ENCODE peak calls at places on chromosome 15, in eight cellular contexts. One of them, this sample, is unnamed. For H3K4me1, the result is how much of the 10 kb centered on the place peaks cover.

GRCh38 chr15:38010390-38010789 is 76.0 kb downstream of the TMCO5A start:
- DNase-seq in K562: no peak
- DNase-seq in lung: no peak
- DNase-seq in MM.1S: no peak
- DNase-seq in prostate gland: no peak
- DNase-seq in left ventricle myocardium inferior: no peak
- DNase-seq in spleen: no peak
- DNase-seq in HCT116: no peak
- DNase-seq in this sample: no peak

GRCh38 chr15:27730878-27731277 is 368.2 kb downstream of the OCA2 start:
- DNase-seq in K562: no peak
- DNase-seq in lung: no peak
- DNase-seq in MM.1S: no peak
- DNase-seq in prostate gland: no peak
- DNase-seq in left ventricle myocardium inferior: no peak
- DNase-seq in spleen: no peak
- DNase-seq in HCT116: no peak
- DNase-seq in this sample: no peak

GRCh38 chr15:32029409-32029861 is 880 bp upstream of the CHRNA7 start:
- DNase-seq in K562: no peak
- DNase-seq in lung: no peak
- DNase-seq in MM.1S: peak
- DNase-seq in prostate gland: no peak
- DNase-seq in left ventricle myocardium inferior: no peak
- DNase-seq in spleen: peak
- DNase-seq in HCT116: no peak
- DNase-seq in this sample: peak

GRCh38 chr15:81924667-81925183 is 121.1 kb downstream of the MEX3B start:
- DNase-seq in K562: no peak
- DNase-seq in lung: no peak
- DNase-seq in MM.1S: no peak
- DNase-seq in prostate gland: no peak
- DNase-seq in left ventricle myocardium inferior: no peak
- DNase-seq in spleen: no peak
- DNase-seq in HCT116: no peak
- DNase-seq in this sample: no peak

GRCh38 chr15:39625451-39625850 is 44.6 kb downstream of the THBS1 start:
- DNase-seq in K562: no peak
- DNase-seq in lung: no peak
- DNase-seq in MM.1S: no peak
- DNase-seq in prostate gland: no peak
- DNase-seq in left ventricle myocardium inferior: no peak
- DNase-seq in spleen: no peak
- DNase-seq in HCT116: no peak
- DNase-seq in this sample: no peak

GRCh38 chr15:53307952-53308624 is 451.4 kb downstream of the WDR72 start:
- DNase-seq in K562: no peak
- DNase-seq in lung: no peak
- DNase-seq in MM.1S: no peak
- DNase-seq in prostate gland: no peak
- DNase-seq in left ventricle myocardium inferior: no peak
- DNase-seq in spleen: no peak
- DNase-seq in HCT116: no peak
- DNase-seq in this sample: no peak

GRCh38 chr15:47784820-47785219 is 67.5 kb downstream of the SEMA6D start:
- DNase-seq in K562: no peak
- DNase-seq in lung: no peak
- DNase-seq in MM.1S: no peak
- DNase-seq in prostate gland: no peak
- DNase-seq in left ventricle myocardium inferior: no peak
- DNase-seq in spleen: no peak
- DNase-seq in HCT116: no peak
- DNase-seq in this sample: no peak

GRCh38 chr15:76060098-76060989 is 559 bp downstream of the TMEM266 start:
- DNase-seq in K562: no peak
- DNase-seq in lung: no peak
- DNase-seq in MM.1S: peak
- DNase-seq in prostate gland: no peak
- DNase-seq in left ventricle myocardium inferior: no peak
- DNase-seq in spleen: no peak
- DNase-seq in HCT116: no peak
- DNase-seq in this sample: no peak

GRCh38 chr15:39312984-39313383 is 267.9 kb upstream of the THBS1 start:
- DNase-seq in K562: peak
- DNase-seq in lung: no peak
- DNase-seq in MM.1S: no peak
- DNase-seq in prostate gland: no peak
- DNase-seq in left ventricle myocardium inferior: no peak
- DNase-seq in spleen: no peak
- DNase-seq in HCT116: peak
- DNase-seq in this sample: no peak

GRCh38 chr15:29225534-29226224 is 43.9 kb downstream of the NSMCE3 start:
- DNase-seq in K562: peak
- DNase-seq in lung: no peak
- DNase-seq in MM.1S: no peak
- DNase-seq in prostate gland: no peak
- DNase-seq in left ventricle myocardium inferior: no peak
- DNase-seq in spleen: no peak
- DNase-seq in HCT116: no peak
- DNase-seq in this sample: no peak

GRCh38 chr15:49620174-49620573 is 444 bp downstream of the FAM227B start:
- DNase-seq in K562: peak
- DNase-seq in lung: no peak
- DNase-seq in MM.1S: peak
- DNase-seq in prostate gland: no peak
- DNase-seq in left ventricle myocardium inferior: no peak
- DNase-seq in spleen: no peak
- DNase-seq in HCT116: no peak
- DNase-seq in this sample: no peak

GRCh38 chr15:74787251-74788041 is 5.6 kb downstream of the CSK start:
- DNase-seq in K562: peak
- DNase-seq in lung: peak
- DNase-seq in MM.1S: peak
- DNase-seq in prostate gland: no peak
- DNase-seq in left ventricle myocardium inferior: peak
- DNase-seq in spleen: peak
- DNase-seq in HCT116: no peak
- DNase-seq in this sample: peak

GRCh38 chr15:64893481-64894394 is 18.0 kb upstream of the ANKDD1A start:
- DNase-seq in K562: peak
- DNase-seq in lung: peak
- DNase-seq in MM.1S: peak
- DNase-seq in prostate gland: peak
- DNase-seq in left ventricle myocardium inferior: peak
- DNase-seq in spleen: peak
- DNase-seq in HCT116: peak
- DNase-seq in this sample: peak

GRCh38 chr15:41474941-41475340 is 18.7 kb upstream of the ITPKA start:
- DNase-seq in K562: no peak
- DNase-seq in lung: no peak
- DNase-seq in MM.1S: no peak
- DNase-seq in prostate gland: no peak
- DNase-seq in left ventricle myocardium inferior: no peak
- DNase-seq in spleen: no peak
- DNase-seq in HCT116: no peak
- DNase-seq in this sample: no peak

GRCh38 chr15:48987142-48987541 is 23.4 kb upstream of the SHC4 start:
- DNase-seq in K562: no peak
- DNase-seq in lung: no peak
- DNase-seq in MM.1S: no peak
- DNase-seq in prostate gland: no peak
- DNase-seq in left ventricle myocardium inferior: no peak
- DNase-seq in spleen: no peak
- DNase-seq in HCT116: no peak
- DNase-seq in this sample: no peak

GRCh38 chr15:77654975-77655374 is 22.3 kb upstream of the LINGO1 start:
- DNase-seq in K562: peak
- DNase-seq in lung: no peak
- DNase-seq in MM.1S: no peak
- DNase-seq in prostate gland: no peak
- DNase-seq in left ventricle myocardium inferior: no peak
- DNase-seq in spleen: no peak
- DNase-seq in HCT116: peak
- DNase-seq in this sample: no peak

GRCh38 chr15:35040339-35041255 is 44.5 kb downstream of the NANOGP8 start:
- DNase-seq in K562: no peak
- DNase-seq in lung: no peak
- DNase-seq in MM.1S: no peak
- DNase-seq in prostate gland: no peak
- DNase-seq in left ventricle myocardium inferior: no peak
- DNase-seq in spleen: no peak
- DNase-seq in HCT116: no peak
- DNase-seq in this sample: no peak

GRCh38 chr15:60525640-60526039 is 46.7 kb upstream of the ICE2 start:
- DNase-seq in K562: no peak
- DNase-seq in lung: no peak
- DNase-seq in MM.1S: no peak
- DNase-seq in prostate gland: no peak
- DNase-seq in left ventricle myocardium inferior: no peak
- DNase-seq in spleen: no peak
- DNase-seq in HCT116: no peak
- DNase-seq in this sample: no peak

GRCh38 chr15:92071030-92071644 is 217.6 kb downstream of the SLCO3A1 start:
- DNase-seq in K562: no peak
- DNase-seq in lung: no peak
- DNase-seq in MM.1S: no peak
- DNase-seq in prostate gland: no peak
- DNase-seq in left ventricle myocardium inferior: peak
- DNase-seq in spleen: no peak
- DNase-seq in HCT116: no peak
- DNase-seq in this sample: no peak

GRCh38 chr15:26129852-26130251 is 266.7 kb upstream of the ATP10A start:
- DNase-seq in K562: no peak
- DNase-seq in lung: no peak
- DNase-seq in MM.1S: no peak
- DNase-seq in prostate gland: no peak
- DNase-seq in left ventricle myocardium inferior: no peak
- DNase-seq in spleen: no peak
- DNase-seq in HCT116: no peak
- DNase-seq in this sample: no peak

GRCh38 chr15:76058714-76059319 is 968 bp upstream of the TMEM266 start:
- DNase-seq in K562: peak
- DNase-seq in lung: no peak
- DNase-seq in MM.1S: peak
- DNase-seq in prostate gland: no peak
- DNase-seq in left ventricle myocardium inferior: no peak
- DNase-seq in spleen: no peak
- DNase-seq in HCT116: no peak
- DNase-seq in this sample: no peak

GRCh38 chr15:33296856-33297255 is 13.9 kb upstream of the RYR3 start:
- DNase-seq in K562: no peak
- DNase-seq in lung: no peak
- DNase-seq in MM.1S: no peak
- DNase-seq in prostate gland: no peak
- DNase-seq in left ventricle myocardium inferior: no peak
- DNase-seq in spleen: no peak
- DNase-seq in HCT116: no peak
- DNase-seq in this sample: no peak

GRCh38 chr15:41483519-41483918 is 10.2 kb upstream of the ITPKA start:
- DNase-seq in K562: no peak
- DNase-seq in lung: no peak
- DNase-seq in MM.1S: no peak
- DNase-seq in prostate gland: no peak
- DNase-seq in left ventricle myocardium inferior: no peak
- DNase-seq in spleen: no peak
- DNase-seq in HCT116: no peak
- DNase-seq in this sample: no peak

DNA sequence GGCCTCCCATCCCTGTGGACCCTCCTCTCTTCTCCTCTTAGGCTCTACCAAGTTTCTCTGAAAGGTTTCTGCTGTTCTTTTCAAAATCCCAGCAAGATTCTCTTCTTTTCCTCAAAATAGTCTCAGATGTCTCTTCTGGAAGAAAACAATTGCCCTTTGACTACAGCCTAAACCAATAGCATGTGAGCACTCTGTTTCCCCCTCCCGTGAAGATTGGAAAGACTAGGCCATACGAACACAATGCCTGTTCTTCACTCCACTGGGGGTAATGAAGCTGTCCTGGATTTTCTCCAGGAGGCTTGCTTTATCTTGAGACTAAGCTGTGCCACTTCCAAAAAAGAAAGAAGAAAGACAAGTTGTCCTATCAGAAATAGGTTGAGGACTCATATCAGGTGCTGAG is 178.7 kb upstream of the MCTP2 start:
- DNase-seq in K562: no peak
- DNase-seq in lung: no peak
- DNase-seq in MM.1S: no peak
- DNase-seq in prostate gland: no peak
- DNase-seq in left ventricle myocardium inferior: no peak
- DNase-seq in spleen: no peak
- DNase-seq in HCT116: no peak
- DNase-seq in this sample: no peak
- H3K4me1 ChIP-seq in K562: under half
- H3K4me1 ChIP-seq in lung: under half
- H3K4me1 ChIP-seq in MM.1S: under half
- H3K4me1 ChIP-seq in prostate gland: under half
- H3K4me1 ChIP-seq in left ventricle myocardium inferior: under half
- H3K4me1 ChIP-seq in spleen: under half
- H3K4me1 ChIP-seq in HCT116: under half
- H3K4me1 ChIP-seq in this sample: under half

GRCh38 chr15:42490743-42491539 is at the start of gene ZNF106:
- DNase-seq in K562: peak
- DNase-seq in lung: peak
- DNase-seq in MM.1S: peak
- DNase-seq in prostate gland: peak
- DNase-seq in left ventricle myocardium inferior: peak
- DNase-seq in spleen: peak
- DNase-seq in HCT116: peak
- DNase-seq in this sample: peak
- H3K4me1 ChIP-seq in K562: under half
- H3K4me1 ChIP-seq in lung: under half
- H3K4me1 ChIP-seq in MM.1S: under half
- H3K4me1 ChIP-seq in prostate gland: under half
- H3K4me1 ChIP-seq in left ventricle myocardium inferior: half or more
- H3K4me1 ChIP-seq in spleen: under half
- H3K4me1 ChIP-seq in HCT116: under half
- H3K4me1 ChIP-seq in this sample: under half

GRCh38 chr15:100336061-100336460 is 5.7 kb downstream of the ADAMTS17 start:
- DNase-seq in K562: no peak
- DNase-seq in lung: no peak
- DNase-seq in MM.1S: no peak
- DNase-seq in prostate gland: no peak
- DNase-seq in left ventricle myocardium inferior: no peak
- DNase-seq in spleen: no peak
- DNase-seq in HCT116: no peak
- DNase-seq in this sample: no peak
- H3K4me1 ChIP-seq in K562: under half
- H3K4me1 ChIP-seq in lung: under half
- H3K4me1 ChIP-seq in MM.1S: under half
- H3K4me1 ChIP-seq in prostate gland: under half
- H3K4me1 ChIP-seq in left ventricle myocardium inferior: under half
- H3K4me1 ChIP-seq in spleen: under half
- H3K4me1 ChIP-seq in HCT116: under half
- H3K4me1 ChIP-seq in this sample: under half

DNA sequence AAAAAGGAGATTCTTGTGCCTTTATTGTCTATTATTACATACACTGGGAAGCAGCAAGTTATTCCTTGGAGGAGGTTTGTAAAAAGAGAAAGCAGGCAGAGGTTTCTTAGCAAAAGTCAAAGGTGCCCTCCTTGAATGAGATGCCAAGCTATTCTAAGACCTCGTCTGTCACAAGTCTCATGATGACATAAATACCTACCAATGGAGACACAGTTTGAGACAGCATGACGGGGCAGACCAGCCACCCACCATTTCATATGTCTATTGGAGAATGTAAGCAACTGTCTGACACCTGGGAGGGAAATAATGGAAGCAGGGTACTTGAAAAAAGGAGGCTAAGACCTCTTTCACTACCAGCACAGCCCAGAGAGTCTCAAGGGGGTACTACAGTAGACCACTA is 2.2 kb downstream of the RGMA start:
- DNase-seq in K562: no peak
- DNase-seq in lung: no peak
- DNase-seq in MM.1S: no peak
- DNase-seq in prostate gland: no peak
- DNase-seq in left ventricle myocardium inferior: no peak
- DNase-seq in spleen: no peak
- DNase-seq in HCT116: no peak
- DNase-seq in this sample: peak
- H3K4me1 ChIP-seq in K562: under half
- H3K4me1 ChIP-seq in lung: under half
- H3K4me1 ChIP-seq in MM.1S: under half
- H3K4me1 ChIP-seq in prostate gland: under half
- H3K4me1 ChIP-seq in left ventricle myocardium inferior: under half
- H3K4me1 ChIP-seq in spleen: under half
- H3K4me1 ChIP-seq in HCT116: under half
- H3K4me1 ChIP-seq in this sample: under half

This sample was measured in psoas muscle.